ENCODE peak calls at places on chromosome 2, in four cellular contexts. W is nucleus accumbens; B is EL; E is activated CD4-positive, alpha-beta T cell treated with anti-CD3 and anti-CD28 coated beads for 48 hours. Y is an unnamed sample.

GRCh38 chr2:184692137-184692734 is 93.9 kb downstream of the ZNF804A start:
- DNase-seq in W (no peak), B (no peak), E (no peak), Y (no peak)

GRCh38 chr2:150663143-150663542 is 175.7 kb upstream of the RND3 start:
- DNase-seq in W (no peak), B (peak; percentile 87), E (no peak), Y (no peak)

GRCh38 chr2:37415128-37415817 is 70.8 kb downstream of the QPCT start:
- DNase-seq in W (no peak), B (peak; percentile 53), E (no peak), Y (no peak)

GRCh38 chr2:197803033-197803444 is 1.4 kb upstream of the PLCL1 start:
- DNase-seq in W (no peak), B (peak; percentile 47), E (no peak), Y (peak; percentile 88)

GRCh38 chr2:104429978-104430740 is 423.8 kb upstream of the POU3F3 start:
- DNase-seq in W (no peak), B (no peak), E (no peak), Y (peak; percentile 82)

GRCh38 chr2:26344581-26345283 is 1.2 kb upstream of the SELENOI start:
- DNase-seq in W (no peak), B (peak; percentile 51), E (peak; percentile 53), Y (no peak)

GRCh38 chr2:237053066-237053465 is 32.6 kb upstream of the COPS8 start:
- DNase-seq in W (no peak), B (no peak), E (no peak), Y (no peak)

GRCh38 chr2:202423139-202423538 is 47.0 kb downstream of the BMPR2 start:
- DNase-seq in W (no peak), B (no peak), E (no peak), Y (peak; percentile 2)

Y was measured in hippocampal formation.